ENCODE peak calls at places on chromosomes 5 and 9, in nine cellular contexts. Y, T, P, W, L, Q, N, B and X are unnamed samples.

GRCh38 chr5:69276422-69277174 is 41.9 kb downstream of the CDK7 start:
- DNase-seq in Y (peak), T (peak), P (no peak), W (no peak), L (no peak), Q (no peak), N (no peak), B (peak), X (peak)

GRCh38 chr9:649128-650074 is 192.1 kb upstream of the DMRT1 start:
- DNase-seq in Y (no peak), T (peak), P (no peak), W (no peak), L (no peak), Q (peak), N (peak), B (no peak), X (no peak)

GRCh38 chr9:118305371-118305770 is 601.2 kb downstream of the TLR4 start:
- DNase-seq in Y (no peak), T (no peak), P (no peak), W (no peak), L (no peak), Q (no peak), N (no peak), B (no peak), X (no peak)

GRCh38 chr5:161544350-161544765 is 2.2 kb downstream of the GABRB2 start:
- DNase-seq in Y (peak), T (peak), P (no peak), W (peak), L (no peak), Q (peak), N (peak), B (peak), X (peak)

GRCh38 chr9:131179561-131180219 is 54.3 kb downstream of the NUP214 start:
- DNase-seq in Y (peak), T (peak), P (no peak), W (no peak), L (no peak), Q (peak), N (no peak), B (peak), X (no peak)

GRCh38 chr5:122697171-122697570 is 77.7 kb upstream of the SNX2 start:
- DNase-seq in Y (no peak), T (no peak), P (no peak), W (no peak), L (no peak), Q (no peak), N (no peak), B (no peak), X (no peak)

GRCh38 chr5:23411200-23411599 is 96.2 kb upstream of the PRDM9 start:
- DNase-seq in Y (no peak), T (no peak), P (no peak), W (no peak), L (no peak), Q (no peak), N (no peak), B (no peak), X (no peak)

GRCh38 chr5:25713259-25713658 is 1068.5 kb upstream of the CDH10 start:
- DNase-seq in Y (no peak), T (no peak), P (no peak), W (peak), L (no peak), Q (peak), N (peak), B (no peak), X (peak)

GRCh38 chr5:84622485-84622884 is 237.8 kb upstream of the EDIL3 start:
- DNase-seq in Y (no peak), T (no peak), P (no peak), W (no peak), L (no peak), Q (no peak), N (no peak), B (no peak), X (no peak)

GRCh38 chr5:61010759-61011460 is 65.9 kb downstream of the NDUFAF2 start:
- DNase-seq in Y (peak), T (no peak), P (no peak), W (peak), L (no peak), Q (peak), N (peak), B (peak), X (peak)

GRCh38 chr9:96555567-96556386 is 63.9 kb downstream of the CDC14B start:
- DNase-seq in Y (peak), T (peak), P (no peak), W (no peak), L (no peak), Q (no peak), N (no peak), B (peak), X (no peak)

GRCh38 chr9:137167752-137168574 is 1.9 kb downstream of the LRRC26 start:
- DNase-seq in Y (no peak), T (no peak), P (no peak), W (peak), L (peak), Q (no peak), N (peak), B (no peak), X (no peak)

GRCh38 chr9:75197521-75197920 is 109.2 kb downstream of the OSTF1 start:
- DNase-seq in Y (peak), T (peak), P (no peak), W (no peak), L (no peak), Q (no peak), N (no peak), B (peak), X (no peak)

GRCh38 chr9:96363175-96363967 is 20.1 kb downstream of the SLC35D2 start:
- DNase-seq in Y (no peak), T (no peak), P (no peak), W (no peak), L (no peak), Q (no peak), N (no peak), B (no peak), X (no peak)

GRCh38 chr5:173326501-173326960 is 1.7 kb downstream of the STC2 start:
- DNase-seq in Y (peak), T (peak), P (no peak), W (peak), L (no peak), Q (peak), N (no peak), B (peak), X (peak)

GRCh38 chr5:19534751-19535150 is 453.2 kb downstream of the CDH18 start:
- DNase-seq in Y (no peak), T (peak), P (no peak), W (no peak), L (no peak), Q (no peak), N (no peak), B (no peak), X (peak)

GRCh38 chr9:123597926-123598556 is 242.0 kb downstream of the CRB2 start:
- DNase-seq in Y (no peak), T (no peak), P (no peak), W (no peak), L (no peak), Q (no peak), N (no peak), B (no peak), X (no peak)

GRCh38 chr9:4425358-4426045 is 64.8 kb upstream of the SLC1A1 start:
- DNase-seq in Y (peak), T (peak), P (no peak), W (no peak), L (no peak), Q (no peak), N (no peak), B (peak), X (no peak)

GRCh38 chr5:163677092-163677491 is 171.7 kb downstream of the MAT2B start:
- DNase-seq in Y (no peak), T (no peak), P (no peak), W (no peak), L (no peak), Q (no peak), N (no peak), B (no peak), X (no peak)

GRCh38 chr9:95574176-95574575 is 57.4 kb upstream of the PTCH1 start:
- DNase-seq in Y (no peak), T (no peak), P (no peak), W (no peak), L (no peak), Q (no peak), N (no peak), B (no peak), X (no peak)

GRCh38 chr9:85172001-85172978 is 502.8 kb downstream of the NTRK2 start:
- DNase-seq in Y (no peak), T (no peak), P (no peak), W (no peak), L (no peak), Q (peak), N (no peak), B (peak), X (no peak)

GRCh38 chr5:177131711-177132503 is 1.7 kb upstream of the NSD1 start:
- DNase-seq in Y (no peak), T (no peak), P (no peak), W (peak), L (peak), Q (peak), N (peak), B (no peak), X (no peak)

GRCh38 chr9:99127372-99128132 is 22.6 kb downstream of the TGFBR1 start:
- DNase-seq in Y (peak), T (peak), P (no peak), W (no peak), L (no peak), Q (no peak), N (no peak), B (peak), X (peak)

GRCh38 chr5:174844971-174845370 is 120.6 kb downstream of the MSX2 start:
- DNase-seq in Y (no peak), T (no peak), P (no peak), W (no peak), L (no peak), Q (no peak), N (no peak), B (no peak), X (no peak)

GRCh38 chr9:113690055-113690740 is 185.9 kb upstream of the ZNF618 start:
- DNase-seq in Y (peak), T (no peak), P (no peak), W (peak), L (no peak), Q (no peak), N (peak), B (no peak), X (no peak)

GRCh38 chr5:52783226-52783959 is 4.3 kb upstream of the ITGA1 start:
- DNase-seq in Y (no peak), T (peak), P (peak), W (no peak), L (no peak), Q (no peak), N (no peak), B (peak), X (peak)

GRCh38 chr9:37801287-37801850 is 772 bp downstream of the DCAF10 start:
- DNase-seq in Y (peak), T (peak), P (no peak), W (peak), L (peak), Q (peak), N (peak), B (peak), X (peak)

GRCh38 chr9:2023532-2023931 is 8.4 kb downstream of the SMARCA2 start:
- DNase-seq in Y (no peak), T (no peak), P (no peak), W (no peak), L (no peak), Q (no peak), N (no peak), B (no peak), X (no peak)

GRCh38 chr5:137622850-137623249 is 113.0 kb downstream of the KLHL3 start:
- DNase-seq in Y (no peak), T (peak), P (peak), W (no peak), L (peak), Q (no peak), N (no peak), B (peak), X (no peak)

GRCh38 chr9:97632406-97632991 is 669 bp downstream of the TSTD2 start:
- DNase-seq in Y (peak), T (peak), P (no peak), W (peak), L (peak), Q (peak), N (peak), B (peak), X (no peak)

GRCh38 chr9:6068983-6069382 is 53.6 kb upstream of the RANBP6 start:
- DNase-seq in Y (no peak), T (no peak), P (no peak), W (no peak), L (no peak), Q (no peak), N (no peak), B (no peak), X (no peak)

GRCh38 chr5:177455036-177455660 is 8.5 kb downstream of the PRR7 start:
- DNase-seq in Y (peak), T (peak), P (no peak), W (peak), L (peak), Q (peak), N (peak), B (peak), X (peak)

GRCh38 chr9:130320697-130321080 is 55.1 kb downstream of the HMCN2 start:
- DNase-seq in Y (no peak), T (no peak), P (no peak), W (peak), L (no peak), Q (peak), N (peak), B (no peak), X (peak)

GRCh38 chr9:37146372-37146771 is 26.0 kb downstream of the ZCCHC7 start:
- DNase-seq in Y (peak), T (no peak), P (no peak), W (no peak), L (no peak), Q (no peak), N (no peak), B (no peak), X (no peak)

GRCh38 chr5:151772029-151772867 is 494 bp downstream of the G3BP1 start:
- DNase-seq in Y (peak), T (peak), P (no peak), W (peak), L (peak), Q (peak), N (peak), B (peak), X (no peak)

GRCh38 chr9:129178983-129179382 is 922 bp upstream of the IER5L start:
- DNase-seq in Y (no peak), T (no peak), P (no peak), W (peak), L (no peak), Q (peak), N (peak), B (no peak), X (no peak)

GRCh38 chr5:138702166-138702826 is 50.9 kb upstream of the CTNNA1 start:
- DNase-seq in Y (no peak), T (peak), P (no peak), W (no peak), L (no peak), Q (no peak), N (no peak), B (no peak), X (no peak)

GRCh38 chr5:157057459-157058370 is 1.2 kb downstream of the HAVCR1 start:
- DNase-seq in Y (no peak), T (peak), P (no peak), W (no peak), L (no peak), Q (no peak), N (no peak), B (peak), X (no peak)

GRCh38 chr5:68220914-68221313 is 5.4 kb downstream of the PIK3R1 start:
- DNase-seq in Y (no peak), T (no peak), P (no peak), W (no peak), L (no peak), Q (no peak), N (no peak), B (no peak), X (no peak)
- H3K4me3 ChIP-seq in Y (no peak), T (no peak), P (no peak), W (no peak), L (no peak), Q (no peak), N (no peak), B (no peak), X (no peak)

GRCh38 chr5:59744531-59744992 is 149.0 kb downstream of the PDE4D start:
- DNase-seq in Y (peak), T (no peak), P (no peak), W (no peak), L (no peak), Q (no peak), N (no peak), B (peak), X (peak)
- H3K4me3 ChIP-seq in Y (no peak), T (peak), P (no peak), W (no peak), L (no peak), Q (no peak), N (no peak), B (no peak), X (no peak)

GRCh38 chr9:31030741-31031202 is 1353.7 kb upstream of the ACO1 start:
- DNase-seq in Y (peak), T (peak), P (no peak), W (peak), L (no peak), Q (peak), N (peak), B (peak), X (peak)
- H3K4me3 ChIP-seq in Y (peak), T (peak), P (no peak), W (no peak), L (no peak), Q (no peak), N (peak), B (no peak), X (no peak)

GRCh38 chr5:39519566-39520231 is 94.9 kb upstream of the DAB2 start:
- DNase-seq in Y (peak), T (peak), P (no peak), W (no peak), L (no peak), Q (peak), N (peak), B (peak), X (no peak)
- H3K4me3 ChIP-seq in Y (no peak), T (peak), P (no peak), W (no peak), L (no peak), Q (no peak), N (peak), B (peak), X (no peak)

GRCh38 chr5:51385214-51385613 is 2.0 kb downstream of the ISL1 start:
- DNase-seq in Y (no peak), T (no peak), P (no peak), W (no peak), L (no peak), Q (no peak), N (no peak), B (no peak), X (no peak)
- H3K4me3 ChIP-seq in Y (no peak), T (no peak), P (no peak), W (no peak), L (peak), Q (no peak), N (peak), B (no peak), X (peak)

GRCh38 chr9:134329576-134329855 is 3.3 kb downstream of the RXRA start:
- DNase-seq in Y (no peak), T (no peak), P (no peak), W (no peak), L (no peak), Q (no peak), N (no peak), B (peak), X (no peak)

GRCh38 chr9:134328841-134329575 is 2.8 kb downstream of the RXRA start:
- DNase-seq in Y (peak), T (no peak), P (no peak), W (peak), L (peak), Q (no peak), N (no peak), B (peak), X (no peak)

GRCh38 chr9:134326754-134327526 is 685 bp downstream of the RXRA start:
- DNase-seq in Y (peak), T (peak), P (no peak), W (peak), L (no peak), Q (peak), N (peak), B (peak), X (peak)

GRCh38 chr9:134327671-134328231 is 1.5 kb downstream of the RXRA start:
- DNase-seq in Y (peak), T (no peak), P (no peak), W (peak), L (no peak), Q (no peak), N (no peak), B (peak), X (no peak)

DNA sequence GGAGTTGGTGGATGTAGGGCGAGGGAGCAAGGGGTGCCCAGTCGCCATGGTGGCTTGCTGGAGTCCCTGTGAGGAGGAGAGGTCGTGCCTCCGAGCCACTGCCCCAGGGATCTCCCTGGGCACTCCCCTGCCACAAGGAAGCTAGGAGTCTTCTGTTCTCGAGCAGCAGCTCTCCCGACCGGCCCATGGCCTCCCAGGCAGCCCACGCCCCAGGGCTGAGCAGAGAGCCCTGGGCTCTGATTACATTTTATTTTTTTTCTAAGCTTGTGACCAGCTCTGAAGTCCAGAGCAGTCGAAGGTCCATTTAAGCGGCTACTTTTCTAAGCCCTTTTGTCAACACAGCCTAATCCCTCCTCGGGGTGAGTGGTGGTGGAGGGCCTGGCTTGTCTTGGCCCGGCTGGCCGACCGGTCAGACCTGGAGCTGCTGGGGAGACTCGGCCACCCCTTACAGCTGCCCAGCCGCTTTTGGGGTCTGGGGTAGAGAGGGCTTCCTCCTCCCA is 2.1 kb downstream of the RXRA start:
- DNase-seq in Y (peak), T (peak), P (no peak), W (peak), L (peak), Q (no peak), N (no peak), B (peak), X (no peak)
- H3K4me3 ChIP-seq in Y (peak), T (peak), P (peak), W (no peak), L (peak), Q (no peak), N (no peak), B (peak), X (peak)